ENCODE peak calls at places on chromosome 1, in eight cellular contexts. One of them, this sample, is unnamed.

GRCh38 chr1:15196069-15196468 is 42.5 kb downstream of the TMEM51 start:
- DNase-seq in activated naive CD8-positive, alpha-beta T cell treated with anti-CD3 and anti-CD28 coated beads, Interleukin-2, amount 50 U/mL, for 16 hours: no peak
- DNase-seq in breast epithelium: no peak
- DNase-seq in M059J: no peak
- DNase-seq in OCI-LY7: no peak
- DNase-seq in endothelial cell: no peak
- DNase-seq in NCI-H2171: no peak
- DNase-seq in activated T-cell treated with anti-CD3 and anti-CD28 coated beads, Interleukin-2, amount 50 U/mL, for 4 hours: no peak
- DNase-seq in this sample: no peak

GRCh38 chr1:205365945-205366463 is 9.3 kb upstream of the KLHDC8A start:
- DNase-seq in activated naive CD8-positive, alpha-beta T cell treated with anti-CD3 and anti-CD28 coated beads, Interleukin-2, amount 50 U/mL, for 16 hours: no peak
- DNase-seq in breast epithelium: no peak
- DNase-seq in M059J: peak; percentile 23
- DNase-seq in OCI-LY7: no peak
- DNase-seq in endothelial cell: no peak
- DNase-seq in NCI-H2171: no peak
- DNase-seq in activated T-cell treated with anti-CD3 and anti-CD28 coated beads, Interleukin-2, amount 50 U/mL, for 4 hours: no peak
- DNase-seq in this sample: no peak

GRCh38 chr1:229363723-229364122 is 20.9 kb upstream of the CCSAP start:
- DNase-seq in activated naive CD8-positive, alpha-beta T cell treated with anti-CD3 and anti-CD28 coated beads, Interleukin-2, amount 50 U/mL, for 16 hours: no peak
- DNase-seq in breast epithelium: no peak
- DNase-seq in M059J: peak; percentile 50
- DNase-seq in OCI-LY7: no peak
- DNase-seq in endothelial cell: no peak
- DNase-seq in NCI-H2171: no peak
- DNase-seq in activated T-cell treated with anti-CD3 and anti-CD28 coated beads, Interleukin-2, amount 50 U/mL, for 4 hours: no peak
- DNase-seq in this sample: no peak

GRCh38 chr1:247448107-247448778 is 9.7 kb downstream of the OR2B11 start:
- DNase-seq in activated naive CD8-positive, alpha-beta T cell treated with anti-CD3 and anti-CD28 coated beads, Interleukin-2, amount 50 U/mL, for 16 hours: no peak
- DNase-seq in breast epithelium: peak; percentile 65
- DNase-seq in M059J: peak; percentile 68
- DNase-seq in OCI-LY7: no peak
- DNase-seq in endothelial cell: peak; percentile 69
- DNase-seq in NCI-H2171: peak; percentile 67
- DNase-seq in activated T-cell treated with anti-CD3 and anti-CD28 coated beads, Interleukin-2, amount 50 U/mL, for 4 hours: peak; percentile 20
- DNase-seq in this sample: no peak

GRCh38 chr1:233338102-233338501 is 10.6 kb downstream of the MAP3K21 start:
- DNase-seq in activated naive CD8-positive, alpha-beta T cell treated with anti-CD3 and anti-CD28 coated beads, Interleukin-2, amount 50 U/mL, for 16 hours: no peak
- DNase-seq in breast epithelium: no peak
- DNase-seq in M059J: no peak
- DNase-seq in OCI-LY7: no peak
- DNase-seq in endothelial cell: no peak
- DNase-seq in NCI-H2171: no peak
- DNase-seq in activated T-cell treated with anti-CD3 and anti-CD28 coated beads, Interleukin-2, amount 50 U/mL, for 4 hours: no peak
- DNase-seq in this sample: no peak

GRCh38 chr1:102045752-102046151 is 49.0 kb upstream of the OLFM3 start:
- DNase-seq in activated naive CD8-positive, alpha-beta T cell treated with anti-CD3 and anti-CD28 coated beads, Interleukin-2, amount 50 U/mL, for 16 hours: no peak
- DNase-seq in breast epithelium: no peak
- DNase-seq in M059J: no peak
- DNase-seq in OCI-LY7: no peak
- DNase-seq in endothelial cell: no peak
- DNase-seq in NCI-H2171: no peak
- DNase-seq in activated T-cell treated with anti-CD3 and anti-CD28 coated beads, Interleukin-2, amount 50 U/mL, for 4 hours: no peak
- DNase-seq in this sample: no peak

GRCh38 chr1:17437260-17438175 is 2.0 kb downstream of the RCC2 start:
- DNase-seq in activated naive CD8-positive, alpha-beta T cell treated with anti-CD3 and anti-CD28 coated beads, Interleukin-2, amount 50 U/mL, for 16 hours: peak; percentile 22
- DNase-seq in breast epithelium: no peak
- DNase-seq in M059J: peak; percentile 49
- DNase-seq in OCI-LY7: peak; percentile 73
- DNase-seq in endothelial cell: peak; percentile 45
- DNase-seq in NCI-H2171: peak; percentile 64
- DNase-seq in activated T-cell treated with anti-CD3 and anti-CD28 coated beads, Interleukin-2, amount 50 U/mL, for 4 hours: peak; percentile 57
- DNase-seq in this sample: no peak

GRCh38 chr1:45394342-45394741 is 54.1 kb upstream of the MUTYH start:
- DNase-seq in activated naive CD8-positive, alpha-beta T cell treated with anti-CD3 and anti-CD28 coated beads, Interleukin-2, amount 50 U/mL, for 16 hours: no peak
- DNase-seq in breast epithelium: no peak
- DNase-seq in M059J: no peak
- DNase-seq in OCI-LY7: peak; percentile 90
- DNase-seq in endothelial cell: no peak
- DNase-seq in NCI-H2171: no peak
- DNase-seq in activated T-cell treated with anti-CD3 and anti-CD28 coated beads, Interleukin-2, amount 50 U/mL, for 4 hours: no peak
- DNase-seq in this sample: peak; percentile 60

GRCh38 chr1:28803662-28804061 is 8.3 kb upstream of the OPRD1 start:
- DNase-seq in activated naive CD8-positive, alpha-beta T cell treated with anti-CD3 and anti-CD28 coated beads, Interleukin-2, amount 50 U/mL, for 16 hours: no peak
- DNase-seq in breast epithelium: no peak
- DNase-seq in M059J: no peak
- DNase-seq in OCI-LY7: no peak
- DNase-seq in endothelial cell: no peak
- DNase-seq in NCI-H2171: no peak
- DNase-seq in activated T-cell treated with anti-CD3 and anti-CD28 coated beads, Interleukin-2, amount 50 U/mL, for 4 hours: no peak
- DNase-seq in this sample: no peak

GRCh38 chr1:187338762-187339412 is 510.1 kb downstream of the PLA2G4A start:
- DNase-seq in activated naive CD8-positive, alpha-beta T cell treated with anti-CD3 and anti-CD28 coated beads, Interleukin-2, amount 50 U/mL, for 16 hours: no peak
- DNase-seq in breast epithelium: no peak
- DNase-seq in M059J: no peak
- DNase-seq in OCI-LY7: no peak
- DNase-seq in endothelial cell: no peak
- DNase-seq in NCI-H2171: no peak
- DNase-seq in activated T-cell treated with anti-CD3 and anti-CD28 coated beads, Interleukin-2, amount 50 U/mL, for 4 hours: no peak
- DNase-seq in this sample: no peak

GRCh38 chr1:9309080-9309479 is 16.4 kb downstream of the SPSB1 start:
- DNase-seq in activated naive CD8-positive, alpha-beta T cell treated with anti-CD3 and anti-CD28 coated beads, Interleukin-2, amount 50 U/mL, for 16 hours: no peak
- DNase-seq in breast epithelium: no peak
- DNase-seq in M059J: no peak
- DNase-seq in OCI-LY7: no peak
- DNase-seq in endothelial cell: no peak
- DNase-seq in NCI-H2171: no peak
- DNase-seq in activated T-cell treated with anti-CD3 and anti-CD28 coated beads, Interleukin-2, amount 50 U/mL, for 4 hours: no peak
- DNase-seq in this sample: no peak

GRCh38 chr1:33056426-33056825 is 19.7 kb upstream of the AK2 start:
- DNase-seq in activated naive CD8-positive, alpha-beta T cell treated with anti-CD3 and anti-CD28 coated beads, Interleukin-2, amount 50 U/mL, for 16 hours: no peak
- DNase-seq in breast epithelium: no peak
- DNase-seq in M059J: no peak
- DNase-seq in OCI-LY7: no peak
- DNase-seq in endothelial cell: no peak
- DNase-seq in NCI-H2171: peak; percentile 74
- DNase-seq in activated T-cell treated with anti-CD3 and anti-CD28 coated beads, Interleukin-2, amount 50 U/mL, for 4 hours: no peak
- DNase-seq in this sample: no peak